ENCODE peak calls at places on chromosomes 13 and 19, in five cellular contexts. One of them, this sample, is unnamed.

GRCh38 chr19:48613852-48614435 is 932 bp downstream of the FAM83E start:
- DNase-seq in endothelial cell: no peak
- DNase-seq in WTC11: no peak
- DNase-seq in mesothelial cell of epicardium: no peak
- DNase-seq in bronchial epithelial cell: no peak
- DNase-seq in this sample: no peak

GRCh38 chr13:26168276-26168814 is 53.8 kb downstream of the RNF6 start:
- DNase-seq in endothelial cell: no peak
- DNase-seq in WTC11: no peak
- DNase-seq in mesothelial cell of epicardium: no peak
- DNase-seq in bronchial epithelial cell: no peak
- DNase-seq in this sample: no peak

GRCh38 chr13:74074723-74075122 is 59.5 kb downstream of the KLF12 start:
- DNase-seq in endothelial cell: no peak
- DNase-seq in WTC11: no peak
- DNase-seq in mesothelial cell of epicardium: no peak
- DNase-seq in bronchial epithelial cell: peak; percentile 64
- DNase-seq in this sample: no peak

GRCh38 chr13:32246468-32246867 is 68.7 kb downstream of the ZAR1L start:
- DNase-seq in endothelial cell: peak; percentile 77
- DNase-seq in WTC11: peak; percentile 81
- DNase-seq in mesothelial cell of epicardium: no peak
- DNase-seq in bronchial epithelial cell: peak; percentile 60
- DNase-seq in this sample: no peak

GRCh38 chr13:73040968-73041580 is 17.7 kb upstream of the KLF5 start:
- DNase-seq in endothelial cell: no peak
- DNase-seq in WTC11: no peak
- DNase-seq in mesothelial cell of epicardium: no peak
- DNase-seq in bronchial epithelial cell: peak; percentile 38
- DNase-seq in this sample: no peak

GRCh38 chr13:90700340-90700739 is 647.1 kb upstream of the MIR17HG start:
- DNase-seq in endothelial cell: no peak
- DNase-seq in WTC11: no peak
- DNase-seq in mesothelial cell of epicardium: no peak
- DNase-seq in bronchial epithelial cell: no peak
- DNase-seq in this sample: no peak

GRCh38 chr19:30183807-30184490 is 188.2 kb upstream of the ZNF536 start:
- DNase-seq in endothelial cell: no peak
- DNase-seq in WTC11: no peak
- DNase-seq in mesothelial cell of epicardium: no peak
- DNase-seq in bronchial epithelial cell: no peak
- DNase-seq in this sample: no peak

GRCh38 chr13:70890289-70890688 is 782.0 kb upstream of the KLHL1 start:
- DNase-seq in endothelial cell: no peak
- DNase-seq in WTC11: no peak
- DNase-seq in mesothelial cell of epicardium: no peak
- DNase-seq in bronchial epithelial cell: no peak
- DNase-seq in this sample: no peak

GRCh38 chr13:57557979-57558529 is 73.5 kb upstream of the PCDH17 start:
- DNase-seq in endothelial cell: no peak
- DNase-seq in WTC11: no peak
- DNase-seq in mesothelial cell of epicardium: no peak
- DNase-seq in bronchial epithelial cell: peak; percentile 25
- DNase-seq in this sample: no peak

GRCh38 chr13:98226520-98226919 is 49.5 kb upstream of the RNF113B start:
- DNase-seq in endothelial cell: no peak
- DNase-seq in WTC11: no peak
- DNase-seq in mesothelial cell of epicardium: no peak
- DNase-seq in bronchial epithelial cell: no peak
- DNase-seq in this sample: no peak

GRCh38 chr19:34806976-34807860 is 34.2 kb upstream of the ZNF599 start:
- DNase-seq in endothelial cell: no peak
- DNase-seq in WTC11: no peak
- DNase-seq in mesothelial cell of epicardium: no peak
- DNase-seq in bronchial epithelial cell: peak; percentile 10
- DNase-seq in this sample: no peak

GRCh38 chr19:46326608-46327007 is 20.3 kb upstream of the PPP5C start:
- DNase-seq in endothelial cell: no peak
- DNase-seq in WTC11: no peak
- DNase-seq in mesothelial cell of epicardium: no peak
- DNase-seq in bronchial epithelial cell: no peak
- DNase-seq in this sample: no peak

GRCh38 chr19:13961826-13962737 is 9.8 kb downstream of the DCAF15 start:
- DNase-seq in endothelial cell: no peak
- DNase-seq in WTC11: peak; percentile 62
- DNase-seq in mesothelial cell of epicardium: no peak
- DNase-seq in bronchial epithelial cell: no peak
- DNase-seq in this sample: no peak

GRCh38 chr19:50050406-50051223 is 24.8 kb downstream of the ZNF473 start:
- DNase-seq in endothelial cell: no peak
- DNase-seq in WTC11: peak; percentile 87
- DNase-seq in mesothelial cell of epicardium: no peak
- DNase-seq in bronchial epithelial cell: peak; percentile 62
- DNase-seq in this sample: peak; percentile 74

GRCh38 chr13:38898481-38898880 is 92.2 kb downstream of the STOML3 start:
- DNase-seq in endothelial cell: no peak
- DNase-seq in WTC11: no peak
- DNase-seq in mesothelial cell of epicardium: no peak
- DNase-seq in bronchial epithelial cell: no peak
- DNase-seq in this sample: no peak

GRCh38 chr19:16188521-16188920 is 3.3 kb downstream of the FAM32A start:
- DNase-seq in endothelial cell: no peak
- DNase-seq in WTC11: no peak
- DNase-seq in mesothelial cell of epicardium: no peak
- DNase-seq in bronchial epithelial cell: no peak
- DNase-seq in this sample: no peak

GRCh38 chr13:29905845-29906244 is 55.4 kb upstream of the UBL3 start:
- DNase-seq in endothelial cell: no peak
- DNase-seq in WTC11: no peak
- DNase-seq in mesothelial cell of epicardium: no peak
- DNase-seq in bronchial epithelial cell: peak; percentile 76
- DNase-seq in this sample: no peak

GRCh38 chr13:34816543-34816942 is 125.5 kb upstream of the NBEA start:
- DNase-seq in endothelial cell: no peak
- DNase-seq in WTC11: no peak
- DNase-seq in mesothelial cell of epicardium: no peak
- DNase-seq in bronchial epithelial cell: no peak
- DNase-seq in this sample: no peak

GRCh38 chr13:93328943-93329342 is 102.3 kb downstream of the GPC6 start:
- DNase-seq in endothelial cell: no peak
- DNase-seq in WTC11: no peak
- DNase-seq in mesothelial cell of epicardium: no peak
- DNase-seq in bronchial epithelial cell: no peak
- DNase-seq in this sample: no peak

GRCh38 chr19:4987692-4988370 is 18.9 kb downstream of the KDM4B start:
- DNase-seq in endothelial cell: no peak
- DNase-seq in WTC11: no peak
- DNase-seq in mesothelial cell of epicardium: no peak
- DNase-seq in bronchial epithelial cell: no peak
- DNase-seq in this sample: no peak

GRCh38 chr19:42244452-42245220 is 2.2 kb upstream of the GSK3A start:
- DNase-seq in endothelial cell: peak; percentile 92
- DNase-seq in WTC11: peak; percentile 95
- DNase-seq in mesothelial cell of epicardium: peak; percentile 80
- DNase-seq in bronchial epithelial cell: peak; percentile 90
- DNase-seq in this sample: peak; percentile 93

GRCh38 chr19:42248270-42249148 is 6.1 kb upstream of the GSK3A start:
- DNase-seq in endothelial cell: no peak
- DNase-seq in WTC11: no peak
- DNase-seq in mesothelial cell of epicardium: no peak
- DNase-seq in bronchial epithelial cell: no peak
- DNase-seq in this sample: no peak

GRCh38 chr19:42247631-42248199 is 5.3 kb upstream of the GSK3A start:
- DNase-seq in endothelial cell: no peak
- DNase-seq in WTC11: no peak
- DNase-seq in mesothelial cell of epicardium: no peak
- DNase-seq in bronchial epithelial cell: no peak
- DNase-seq in this sample: no peak

GRCh38 chr19:42246869-42247630 is 4.6 kb upstream of the GSK3A start:
- DNase-seq in endothelial cell: no peak
- DNase-seq in WTC11: no peak
- DNase-seq in mesothelial cell of epicardium: no peak
- DNase-seq in bronchial epithelial cell: no peak
- DNase-seq in this sample: no peak

DNA sequence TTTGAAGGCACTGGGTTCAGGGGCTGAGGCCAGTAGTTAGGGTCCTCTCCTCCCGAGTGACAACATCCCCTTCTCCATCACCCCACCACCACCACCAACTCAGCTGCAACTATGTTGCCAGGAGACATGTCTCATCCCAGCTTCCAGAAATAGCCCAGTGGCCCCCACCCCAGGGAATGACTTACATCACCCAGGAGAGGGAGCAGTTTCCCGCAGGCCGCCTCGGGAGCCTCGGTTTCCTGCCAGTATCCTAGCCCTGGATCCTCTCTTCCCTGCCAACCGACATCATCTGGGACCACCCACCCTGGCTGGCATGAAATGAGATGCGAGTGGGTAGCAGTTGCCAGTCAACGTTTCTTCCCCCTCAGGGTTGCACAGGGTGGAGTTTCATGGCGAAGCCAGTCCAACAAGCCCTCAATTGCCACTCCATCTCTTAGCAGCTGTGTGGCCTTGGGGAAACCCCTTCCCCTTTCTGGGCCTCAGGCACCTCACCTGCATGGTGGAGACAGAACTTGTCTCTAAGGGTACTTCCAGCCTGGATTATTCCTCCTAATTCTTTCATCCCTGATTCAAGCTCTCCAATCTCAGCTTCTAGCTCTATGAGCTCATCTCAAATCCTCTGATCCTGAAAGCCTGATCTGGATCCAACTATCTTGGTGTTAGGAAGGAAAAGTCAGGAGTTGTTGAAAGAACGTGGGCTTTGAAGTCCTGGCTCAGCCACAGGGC is 3.9 kb upstream of the GSK3A start:
- DNase-seq in endothelial cell: peak; percentile 62
- DNase-seq in WTC11: peak; percentile 75
- DNase-seq in mesothelial cell of epicardium: no peak
- DNase-seq in bronchial epithelial cell: peak; percentile 64
- DNase-seq in this sample: no peak
- TF ChIP-seq CTCF in endothelial cell: peak; percentile 14
- TF ChIP-seq CTCF in WTC11: no peak
- TF ChIP-seq CTCF in mesothelial cell of epicardium: no peak
- TF ChIP-seq CTCF in bronchial epithelial cell: peak; percentile 84
- TF ChIP-seq CTCF in this sample: peak; percentile 56

DNA sequence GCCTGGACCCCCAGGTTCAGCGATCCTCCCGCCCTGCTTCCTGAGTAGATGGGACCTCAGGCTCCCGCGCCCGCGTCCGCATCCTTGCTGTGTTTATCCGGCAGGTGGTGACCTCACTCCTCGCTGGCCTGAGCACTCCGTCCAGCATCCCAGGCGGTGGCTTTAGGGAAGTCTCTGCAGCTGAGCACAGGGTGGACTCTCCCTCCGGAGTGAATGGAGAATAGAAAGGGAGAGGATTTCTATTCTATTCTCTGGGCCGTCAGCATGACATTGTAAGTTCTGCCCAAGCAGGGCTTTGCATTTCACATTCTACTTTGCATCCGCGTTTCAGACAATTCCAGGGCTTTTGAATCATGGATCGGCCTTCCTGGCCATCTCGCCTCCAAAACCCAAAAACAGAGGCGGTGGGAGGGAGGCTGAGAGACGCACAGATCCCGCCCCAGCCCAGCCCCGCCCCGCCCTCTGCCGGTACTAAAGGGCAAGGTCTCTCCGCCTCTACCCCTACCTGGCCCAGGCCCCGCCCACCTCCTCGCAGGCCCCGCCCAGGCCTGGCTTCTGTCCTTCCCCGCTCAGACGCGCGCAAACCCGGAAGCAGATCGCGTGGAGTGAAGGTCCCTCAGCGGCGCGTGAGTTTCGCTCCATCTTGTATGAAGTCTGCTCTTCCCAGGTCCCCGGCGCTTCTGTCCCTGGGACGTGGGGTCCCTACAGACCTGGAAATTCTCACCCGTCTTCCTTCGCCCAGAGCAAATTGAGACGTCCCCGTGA is at the start of gene ZNF525:
- DNase-seq in endothelial cell: peak; percentile 80
- DNase-seq in WTC11: peak; percentile 95
- DNase-seq in mesothelial cell of epicardium: peak; percentile 91
- DNase-seq in bronchial epithelial cell: peak; percentile 75
- DNase-seq in this sample: peak; percentile 95
- TF ChIP-seq CTCF in endothelial cell: peak; percentile 55
- TF ChIP-seq CTCF in WTC11: peak; percentile 69
- TF ChIP-seq CTCF in mesothelial cell of epicardium: peak; percentile 47
- TF ChIP-seq CTCF in bronchial epithelial cell: peak; percentile 30
- TF ChIP-seq CTCF in this sample: peak; percentile 61

GRCh38 chr19:799076-799881 is 2.0 kb downstream of the PTBP1 start:
- DNase-seq in endothelial cell: no peak
- DNase-seq in WTC11: no peak
- DNase-seq in mesothelial cell of epicardium: no peak
- DNase-seq in bronchial epithelial cell: peak; percentile 23
- DNase-seq in this sample: no peak
- TF ChIP-seq CTCF in endothelial cell: no peak
- TF ChIP-seq CTCF in WTC11: no peak
- TF ChIP-seq CTCF in mesothelial cell of epicardium: no peak
- TF ChIP-seq CTCF in bronchial epithelial cell: peak; percentile 11
- TF ChIP-seq CTCF in this sample: peak; percentile 43

DNA sequence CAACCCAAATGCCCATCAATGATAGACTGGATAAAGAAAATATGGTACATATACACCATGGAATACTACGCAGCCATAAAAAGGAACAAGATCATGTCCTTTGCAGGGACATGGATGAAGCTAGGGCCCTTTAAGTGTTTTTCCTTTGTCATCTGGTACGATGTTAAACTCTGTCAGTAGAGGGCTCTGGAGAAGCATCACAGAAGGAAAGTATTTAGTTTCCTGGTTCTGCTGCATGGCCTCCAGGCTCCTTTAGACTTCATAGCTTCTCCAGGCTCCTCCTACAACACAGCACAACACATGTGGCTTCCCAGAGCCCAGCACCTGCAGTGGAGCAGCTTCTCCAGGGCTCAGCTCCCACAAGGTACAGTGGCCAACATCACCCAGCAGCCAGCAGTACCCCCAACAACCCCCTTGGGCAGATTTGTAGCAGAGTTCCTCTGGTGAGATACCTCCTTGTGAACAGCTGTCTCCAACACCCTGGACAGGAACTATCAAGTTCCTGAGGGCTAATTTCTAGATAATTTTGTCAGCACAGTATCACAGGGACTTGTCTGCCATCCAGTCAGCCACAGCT is 63.4 kb downstream of the KCTD12 start:
- DNase-seq in endothelial cell: no peak
- DNase-seq in WTC11: no peak
- DNase-seq in mesothelial cell of epicardium: no peak
- DNase-seq in bronchial epithelial cell: peak; percentile 43
- DNase-seq in this sample: no peak
- TF ChIP-seq CTCF in endothelial cell: no peak
- TF ChIP-seq CTCF in WTC11: no peak
- TF ChIP-seq CTCF in mesothelial cell of epicardium: no peak
- TF ChIP-seq CTCF in bronchial epithelial cell: peak; percentile 49
- TF ChIP-seq CTCF in this sample: no peak

GRCh38 chr19:28977826-28978225 is 235.1 kb downstream of the UQCRFS1 start:
- DNase-seq in endothelial cell: peak; percentile 37
- DNase-seq in WTC11: peak; percentile 36
- DNase-seq in mesothelial cell of epicardium: no peak
- DNase-seq in bronchial epithelial cell: no peak
- DNase-seq in this sample: no peak
- TF ChIP-seq CTCF in endothelial cell: peak; percentile 40
- TF ChIP-seq CTCF in WTC11: peak; percentile 29
- TF ChIP-seq CTCF in mesothelial cell of epicardium: no peak
- TF ChIP-seq CTCF in bronchial epithelial cell: no peak
- TF ChIP-seq CTCF in this sample: peak; percentile 70

This sample was measured in type B pancreatic cell.